ENCODE peak calls at places on chromosome 4, in eight cellular contexts. L is stimulated activated CD4-positive, alpha-beta T cell treated with anti-CD3 and anti-CD28 coated beads, Interleukin-15, amount 100 ng/mL, for 24 hours; V is activated naive CD4-positive, alpha-beta T cell treated with Interleukin-2 at 50 U/mL for 16 hours; J is ACHN; I is stimulated activated CD8-positive, alpha-beta memory T cell treated with anti-CD3 and anti-CD28 coated beads, Interleukin-7, amount 100 ng/mL, for 24 hours; Y is activated T-helper 2 cell treated with anti-CD3 and anti-CD28 coated beads, Interferon-gamma antibody, Interleukin-2, Interleukin-4, amounts not matched to agents 10 μg/mL and 5 μg/mL and 100 μg/mL, durations not matched to agents 14 hours and 24 hours and 36 hours; E is amniotic stem cell; C is WTC11. G is an unnamed sample.

GRCh38 chr4:111556141-111556781 is 589.0 kb upstream of the FAM241A start:
- DNase-seq in V (no peak), I (no peak), L (no peak), J (no peak), E (no peak), C (no peak), Y (no peak), G (no peak)

GRCh38 chr4:158094413-158095110 is 78.3 kb downstream of the GASK1B start:
- DNase-seq in L (no peak), Y (no peak), C (no peak), V (no peak), I (no peak), J (peak; percentile 70), E (no peak), G (no peak)

GRCh38 chr4:159195400-159195799 is 92.5 kb downstream of the RAPGEF2 start:
- DNase-seq in Y (no peak), L (no peak), C (no peak), J (no peak), V (no peak), I (no peak), E (no peak), G (no peak)

GRCh38 chr4:99803702-99804101 is 12.9 kb upstream of the DAPP1 start:
- DNase-seq in E (no peak), J (no peak), Y (no peak), I (no peak), V (no peak), L (no peak), C (no peak), G (no peak)

GRCh38 chr4:121736735-121737351 is 28.1 kb downstream of the SMIM43 start:
- DNase-seq in Y (no peak), L (peak; percentile 19), C (no peak), E (peak; percentile 74), I (no peak), V (no peak), J (peak; percentile 73), G (no peak)

GRCh38 chr4:152112887-152113286 is 352.1 kb upstream of the GATB start:
- DNase-seq in C (no peak), L (no peak), Y (no peak), V (no peak), I (no peak), J (no peak), E (no peak), G (no peak)

GRCh38 chr4:138037716-138038115 is 204.4 kb downstream of the SLC7A11 start:
- DNase-seq in C (no peak), Y (no peak), I (no peak), V (no peak), E (no peak), L (no peak), J (no peak), G (no peak)

GRCh38 chr4:946517-947471 is 14.5 kb downstream of the TMEM175 start:
- DNase-seq in V (no peak), I (no peak), E (no peak), J (no peak), Y (no peak), L (no peak), C (no peak), G (no peak)

GRCh38 chr4:107147864-107148263 is 111.8 kb upstream of the DKK2 start:
- DNase-seq in C (no peak), L (no peak), I (no peak), E (no peak), Y (no peak), J (no peak), V (no peak), G (peak; percentile 34)

GRCh38 chr4:174089711-174090110 is 193.8 kb downstream of the FBXO8 start:
- DNase-seq in Y (no peak), I (no peak), V (no peak), L (no peak), E (no peak), J (no peak), C (no peak), G (no peak)

GRCh38 chr4:17347445-17347844 is 164.4 kb downstream of the QDPR start:
- DNase-seq in Y (no peak), C (peak; percentile 57), I (no peak), E (no peak), L (peak; percentile 43), J (peak; percentile 27), V (peak; percentile 16), G (peak; percentile 20)

GRCh38 chr4:89000844-89001360 is 56.1 kb downstream of the FAM13A start:
- DNase-seq in E (no peak), I (no peak), Y (no peak), C (no peak), V (no peak), L (no peak), J (peak; percentile 48), G (no peak)

GRCh38 chr4:120056249-120056648 is 10.4 kb downstream of the MAD2L1 start:
- DNase-seq in E (peak; percentile 49), J (peak; percentile 25), Y (no peak), V (no peak), I (no peak), C (no peak), L (no peak), G (no peak)